ENCODE peak calls at places on chromosomes 7 and 10, in four cellular contexts. One of them, this sample, is unnamed.

GRCh38 chr10:129853236-129853946 is 110.7 kb downstream of the EBF3 start:
- DNase-seq in lower lobe of right lung: no peak
- DNase-seq in Peyer's patch: no peak
- DNase-seq in kidney: no peak
- DNase-seq in this sample: no peak

GRCh38 chr10:111203615-111204014 is 126.8 kb downstream of the ADRA2A start:
- DNase-seq in lower lobe of right lung: no peak
- DNase-seq in Peyer's patch: no peak
- DNase-seq in kidney: peak; percentile 88
- DNase-seq in this sample: no peak

GRCh38 chr7:91941450-91941849 is 788 bp downstream of the AKAP9 start:
- DNase-seq in lower lobe of right lung: peak; percentile 58
- DNase-seq in Peyer's patch: peak; percentile 70
- DNase-seq in kidney: no peak
- DNase-seq in this sample: no peak

GRCh38 chr7:141630621-141631020 is 71.3 kb downstream of the DENND11 start:
- DNase-seq in lower lobe of right lung: no peak
- DNase-seq in Peyer's patch: no peak
- DNase-seq in kidney: no peak
- DNase-seq in this sample: no peak

GRCh38 chr7:105678811-105679495 is 97.7 kb upstream of the EFCAB10 start:
- DNase-seq in lower lobe of right lung: peak; percentile 84
- DNase-seq in Peyer's patch: peak; percentile 84
- DNase-seq in kidney: peak; percentile 87
- DNase-seq in this sample: peak; percentile 82

GRCh38 chr7:149430197-149430596 is 30.7 kb downstream of the ZNF777 start:
- DNase-seq in lower lobe of right lung: no peak
- DNase-seq in Peyer's patch: no peak
- DNase-seq in kidney: no peak
- DNase-seq in this sample: no peak

GRCh38 chr7:38920731-38921130 is 11.7 kb upstream of the VPS41 start:
- DNase-seq in lower lobe of right lung: no peak
- DNase-seq in Peyer's patch: no peak
- DNase-seq in kidney: no peak
- DNase-seq in this sample: no peak

GRCh38 chr7:157569967-157570366 is 233.2 kb downstream of the DNAJB6 start:
- DNase-seq in lower lobe of right lung: no peak
- DNase-seq in Peyer's patch: no peak
- DNase-seq in kidney: peak; percentile 12
- DNase-seq in this sample: no peak

GRCh38 chr10:99916776-99917175 is 93.0 kb downstream of the DNMBP start:
- DNase-seq in lower lobe of right lung: no peak
- DNase-seq in Peyer's patch: no peak
- DNase-seq in kidney: no peak
- DNase-seq in this sample: no peak

GRCh38 chr7:131591674-131592328 is 35.4 kb upstream of the PODXL start:
- DNase-seq in lower lobe of right lung: no peak
- DNase-seq in Peyer's patch: no peak
- DNase-seq in kidney: no peak
- DNase-seq in this sample: no peak

GRCh38 chr10:84267503-84268126 is 22.8 kb downstream of the RGR start:
- DNase-seq in lower lobe of right lung: peak; percentile 67
- DNase-seq in Peyer's patch: peak; percentile 77
- DNase-seq in kidney: no peak
- DNase-seq in this sample: no peak

GRCh38 chr7:45100761-45101480 is 10.6 kb downstream of the TBRG4 start:
- DNase-seq in lower lobe of right lung: peak; percentile 13
- DNase-seq in Peyer's patch: no peak
- DNase-seq in kidney: no peak
- DNase-seq in this sample: peak; percentile 33

GRCh38 chr10:34908472-34908871 is 93.4 kb upstream of the PARD3 start:
- DNase-seq in lower lobe of right lung: no peak
- DNase-seq in Peyer's patch: peak; percentile 9
- DNase-seq in kidney: no peak
- DNase-seq in this sample: no peak

GRCh38 chr10:71627230-71627939 is 92.2 kb downstream of the C10orf105 start:
- DNase-seq in lower lobe of right lung: no peak
- DNase-seq in Peyer's patch: no peak
- DNase-seq in kidney: no peak
- DNase-seq in this sample: no peak

GRCh38 chr10:71623986-71624291 is 95.6 kb downstream of the C10orf105 start:
- DNase-seq in lower lobe of right lung: no peak
- DNase-seq in Peyer's patch: no peak
- DNase-seq in kidney: no peak
- DNase-seq in this sample: no peak

GRCh38 chr10:71627956-71628355 is 91.6 kb downstream of the C10orf105 start:
- DNase-seq in lower lobe of right lung: peak; percentile 67
- DNase-seq in Peyer's patch: no peak
- DNase-seq in kidney: no peak
- DNase-seq in this sample: no peak

GRCh38 chr10:71623098-71623985 is 96.2 kb downstream of the C10orf105 start:
- DNase-seq in lower lobe of right lung: no peak
- DNase-seq in Peyer's patch: peak; percentile 74
- DNase-seq in kidney: no peak
- DNase-seq in this sample: no peak

GRCh38 chr10:71625445-71626175 is 94.0 kb downstream of the C10orf105 start:
- DNase-seq in lower lobe of right lung: no peak
- DNase-seq in Peyer's patch: no peak
- DNase-seq in kidney: no peak
- DNase-seq in this sample: no peak
- H3K4me1 ChIP-seq in lower lobe of right lung: peaks cover 30% of the 10 kb centered on the region
- H3K4me1 ChIP-seq in Peyer's patch: no peaks in the 10 kb centered on the region
- H3K4me1 ChIP-seq in kidney: peaks cover 24% of the 10 kb centered on the region
- H3K4me1 ChIP-seq in this sample: peaks cover 25% of the 10 kb centered on the region

GRCh38 chr7:37730489-37730888 is 46.9 kb downstream of the GPR141 start:
- DNase-seq in lower lobe of right lung: no peak
- DNase-seq in Peyer's patch: no peak
- DNase-seq in kidney: no peak
- DNase-seq in this sample: no peak

GRCh38 chr7:37726022-37726421 is 42.5 kb downstream of the GPR141 start:
- DNase-seq in lower lobe of right lung: no peak
- DNase-seq in Peyer's patch: no peak
- DNase-seq in kidney: no peak
- DNase-seq in this sample: no peak

GRCh38 chr7:37732253-37732652 is 48.7 kb downstream of the GPR141 start:
- DNase-seq in lower lobe of right lung: no peak
- DNase-seq in Peyer's patch: peak; percentile 53
- DNase-seq in kidney: no peak
- DNase-seq in this sample: no peak

GRCh38 chr7:37729160-37729559 is 45.6 kb downstream of the GPR141 start:
- DNase-seq in lower lobe of right lung: no peak
- DNase-seq in Peyer's patch: no peak
- DNase-seq in kidney: no peak
- DNase-seq in this sample: no peak

DNA sequence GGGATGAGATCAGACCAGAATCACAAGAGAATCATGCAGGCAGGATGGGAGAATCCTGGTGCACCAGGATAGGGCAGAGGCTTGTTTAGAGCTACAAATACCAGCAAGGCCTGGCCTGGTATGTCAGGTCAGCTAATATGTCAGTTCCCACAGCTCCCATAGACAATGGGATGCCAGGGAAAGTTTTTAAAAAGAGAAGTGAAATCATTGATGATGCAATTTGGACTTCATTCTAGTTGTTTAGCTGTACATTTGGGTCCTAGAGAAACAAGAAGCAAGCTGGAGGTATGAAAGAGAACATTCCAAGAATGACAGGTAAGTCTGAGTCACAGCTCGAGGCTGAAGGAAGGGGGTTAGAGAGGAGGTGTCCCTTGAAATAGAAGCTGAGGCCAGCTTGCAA is 45.2 kb downstream of the GPR141 start:
- DNase-seq in lower lobe of right lung: no peak
- DNase-seq in Peyer's patch: no peak
- DNase-seq in kidney: no peak
- DNase-seq in this sample: no peak
- H3K27ac ChIP-seq in lower lobe of right lung: peak overlapping the region; percentile 34
- H3K27ac ChIP-seq in Peyer's patch: no peak overlapping the region
- H3K27ac ChIP-seq in kidney: no peak overlapping the region
- H3K27ac ChIP-seq in this sample: peak overlapping the region; percentile 30

DNA sequence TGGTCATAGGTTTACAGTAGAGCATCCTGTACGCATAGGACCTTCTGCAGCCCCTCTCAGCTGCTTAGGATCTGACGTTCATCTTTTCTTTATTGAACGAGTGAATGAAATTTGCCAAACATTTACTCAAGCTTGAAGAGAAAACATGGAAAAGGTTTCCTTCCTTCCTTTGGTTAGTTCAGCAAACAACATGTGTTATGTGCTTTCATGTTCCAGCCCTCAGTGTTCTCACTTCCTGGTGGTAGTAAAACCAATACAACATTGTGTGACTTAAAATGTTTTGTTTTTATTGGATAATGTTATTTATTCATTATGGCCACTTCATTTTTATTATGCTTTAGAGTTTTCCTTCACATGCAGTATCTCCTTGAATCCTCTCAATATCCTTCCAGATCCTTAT is 1.4 kb upstream of the CDCA7L start:
- DNase-seq in lower lobe of right lung: no peak
- DNase-seq in Peyer's patch: no peak
- DNase-seq in kidney: no peak
- DNase-seq in this sample: no peak
- H3K4me3 ChIP-seq in lower lobe of right lung: no peak overlapping the region
- H3K4me3 ChIP-seq in Peyer's patch: no peak overlapping the region
- H3K4me3 ChIP-seq in kidney: no peak overlapping the region
- H3K4me3 ChIP-seq in this sample: no peak overlapping the region

GRCh38 chr10:114485695-114486400 is 81.5 kb upstream of the AFAP1L2 start:
- DNase-seq in lower lobe of right lung: no peak
- DNase-seq in Peyer's patch: no peak
- DNase-seq in kidney: no peak
- DNase-seq in this sample: no peak

GRCh38 chr10:114491419-114491818 is 87.1 kb upstream of the AFAP1L2 start:
- DNase-seq in lower lobe of right lung: no peak
- DNase-seq in Peyer's patch: peak; percentile 52
- DNase-seq in kidney: no peak
- DNase-seq in this sample: no peak

GRCh38 chr10:114489521-114490310 is 85.4 kb upstream of the AFAP1L2 start:
- DNase-seq in lower lobe of right lung: no peak
- DNase-seq in Peyer's patch: no peak
- DNase-seq in kidney: no peak
- DNase-seq in this sample: no peak

GRCh38 chr10:114486938-114487814 is 82.9 kb upstream of the AFAP1L2 start:
- DNase-seq in lower lobe of right lung: no peak
- DNase-seq in Peyer's patch: no peak
- DNase-seq in kidney: no peak
- DNase-seq in this sample: no peak

DNA sequence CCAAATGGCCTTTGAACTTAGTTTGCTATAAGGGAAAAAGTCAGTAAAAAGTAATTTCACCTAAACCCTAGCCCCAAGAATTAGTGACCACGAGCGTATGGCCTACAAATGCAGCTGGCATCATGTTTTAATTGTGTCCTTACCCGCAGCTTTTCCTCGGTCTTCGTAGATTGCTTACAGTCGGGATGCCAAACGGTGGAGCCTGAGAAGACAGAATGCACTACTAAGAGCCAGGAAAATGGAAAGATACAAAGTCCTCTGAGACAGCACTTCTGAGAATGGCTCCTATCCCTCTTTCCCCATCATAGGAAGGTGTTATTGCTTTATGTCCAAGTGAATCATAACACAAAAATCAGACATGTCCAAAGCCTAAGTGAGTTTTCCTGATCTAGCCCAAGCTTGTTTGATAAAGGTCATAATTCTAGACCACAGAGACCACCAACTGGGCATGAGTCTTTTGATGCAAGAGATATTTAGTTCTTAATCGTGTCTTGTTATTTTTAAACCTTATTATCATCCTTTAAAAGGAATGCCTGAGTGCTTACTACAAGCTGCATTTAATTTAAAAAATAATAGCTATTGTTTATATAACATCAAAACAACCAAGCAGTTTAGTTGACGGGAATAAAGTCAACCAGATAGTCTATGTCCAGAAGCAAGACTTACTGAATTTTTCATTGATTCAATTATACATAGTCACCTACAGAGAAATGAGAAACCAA is 83.7 kb upstream of the AFAP1L2 start:
- DNase-seq in lower lobe of right lung: no peak
- DNase-seq in Peyer's patch: no peak
- DNase-seq in kidney: no peak
- DNase-seq in this sample: no peak
- H3K4me1 ChIP-seq in lower lobe of right lung: peaks cover 18% of the 10 kb centered on the region
- H3K4me1 ChIP-seq in Peyer's patch: peaks cover 14% of the 10 kb centered on the region
- H3K4me1 ChIP-seq in kidney: no peaks in the 10 kb centered on the region
- H3K4me1 ChIP-seq in this sample: peaks cover 10% of the 10 kb centered on the region

This sample was measured in upper lobe of right lung.